ENCODE peak calls at places on chromosomes 1 and 21, in six cellular contexts. M is stimulated activated CD4-positive, alpha-beta T cell treated with anti-CD3 and anti-CD28 coated beads, Interleukin-1b, Interleukin-23, amount 100 ng/mL, for 48 hours; H is fibroblast of villous mesenchyme; Q is A172; U is fibroblast of pulmonary artery; V is Right ventricle myocardium superior. S is an unnamed sample.

GRCh38 chr1:37954316-37954971 is 7.6 kb upstream of the INPP5B start:
- DNase-seq in V (no peak), Q (no peak), M (no peak), H (no peak), U (no peak), S (no peak)

GRCh38 chr1:229570891-229571516 is 12.5 kb upstream of the ABCB10 start:
- DNase-seq in H (no peak), U (no peak), M (no peak), V (no peak), Q (no peak), S (no peak)

GRCh38 chr1:6384962-6385672 is 8.4 kb downstream of the ACOT7 start:
- DNase-seq in U (peak; percentile 51), M (no peak), V (peak; percentile 73), Q (no peak), H (no peak), S (peak; percentile 84)

GRCh38 chr21:27700974-27701614 is 734.2 kb upstream of the ADAMTS5 start:
- DNase-seq in U (peak; percentile 91), Q (peak; percentile 81), H (peak; percentile 90), V (peak; percentile 86), M (peak; percentile 57), S (peak; percentile 74)

GRCh38 chr1:26376050-26376449 is 3.5 kb upstream of the ZNF683 start:
- DNase-seq in Q (no peak), V (no peak), H (no peak), M (no peak), U (no peak), S (no peak)

GRCh38 chr1:7549693-7550161 is 221.4 kb upstream of the VAMP3 start:
- DNase-seq in U (peak; percentile 16), Q (peak; percentile 62), V (no peak), H (no peak), M (peak; percentile 64), S (peak; percentile 53)

GRCh38 chr1:93437976-93438605 is 9.8 kb upstream of the FNBP1L start:
- DNase-seq in Q (peak; percentile 45), U (peak; percentile 80), M (no peak), V (no peak), H (peak; percentile 68), S (no peak)

GRCh38 chr1:223479261-223479660 is 86.0 kb downstream of the CCDC185 start:
- DNase-seq in H (no peak), M (no peak), U (no peak), V (no peak), Q (no peak), S (no peak)

GRCh38 chr1:167301355-167301754 is 80.7 kb downstream of the POU2F1 start:
- DNase-seq in Q (no peak), U (no peak), M (no peak), V (no peak), H (no peak), S (no peak)

GRCh38 chr1:195733408-195733807 is 874.8 kb downstream of the KCNT2 start:
- DNase-seq in H (no peak), V (no peak), Q (no peak), M (no peak), U (no peak), S (no peak)

GRCh38 chr1:12275370-12275769 is 45.5 kb downstream of the VPS13D start:
- DNase-seq in M (peak; percentile 35), Q (no peak), H (peak; percentile 25), U (peak; percentile 41), V (peak; percentile 47), S (peak; percentile 24)

GRCh38 chr1:17561252-17561558 is 21.7 kb downstream of the ARHGEF10L start:
- DNase-seq in M (no peak), Q (peak; percentile 30), V (no peak), H (no peak), U (no peak), S (no peak)

GRCh38 chr1:148318123-148318899 is 164.8 kb downstream of the PPIAL4G start:
- DNase-seq in V (peak; percentile 66), Q (no peak), U (peak; percentile 36), H (peak; percentile 4), M (peak; percentile 80), S (no peak)

GRCh38 chr1:43549921-43550597 is 19.4 kb downstream of the PTPRF start:
- DNase-seq in H (no peak), Q (no peak), M (no peak), V (no peak), U (no peak), S (no peak)

GRCh38 chr1:199752688-199753027 is 274.9 kb upstream of the NR5A2 start:
- DNase-seq in M (no peak), H (no peak), U (no peak), Q (no peak), V (no peak), S (no peak)

GRCh38 chr1:36118396-36118795 is 6.6 kb downstream of the COL8A2 start:
- DNase-seq in H (peak; percentile 42), M (no peak), V (no peak), U (no peak), Q (no peak), S (no peak)

GRCh38 chr1:54986025-54986424 is 5.6 kb downstream of the TMEM61 start:
- DNase-seq in Q (no peak), U (no peak), M (no peak), H (no peak), V (no peak), S (no peak)

GRCh38 chr1:213060836-213061235 is 9.8 kb downstream of the RPS6KC1 start:
- DNase-seq in Q (no peak), M (no peak), V (no peak), U (no peak), H (no peak), S (no peak)

GRCh38 chr1:196608401-196609113 is at the start of gene KCNT2:
- DNase-seq in U (peak; percentile 62), M (no peak), H (peak; percentile 20), V (peak; percentile 76), Q (peak; percentile 43), S (peak; percentile 58)

GRCh38 chr1:28249013-28249870 is 10.1 kb upstream of the SESN2 start:
- DNase-seq in H (peak; percentile 78), V (peak; percentile 81), M (peak; percentile 47), U (peak; percentile 77), Q (peak; percentile 43), S (peak; percentile 82)

GRCh38 chr1:20115479-20115878 is 3.9 kb downstream of the PLA2G2D start:
- DNase-seq in U (no peak), Q (no peak), V (no peak), H (no peak), M (no peak), S (no peak)

GRCh38 chr1:10588640-10589039 is 113.9 kb downstream of the PEX14 start:
- DNase-seq in V (no peak), U (no peak), H (no peak), Q (no peak), M (no peak), S (no peak)

GRCh38 chr1:243367314-243367713 is 111.5 kb downstream of the SDCCAG8 start:
- DNase-seq in U (no peak), M (no peak), V (no peak), H (no peak), Q (no peak), S (no peak)

GRCh38 chr1:205435904-205436573 is 14.2 kb upstream of the LEMD1 start:
- DNase-seq in Q (no peak), U (no peak), H (no peak), V (no peak), M (no peak), S (no peak)

GRCh38 chr1:101239095-101240040 is 2.5 kb downstream of the S1PR1 start:
- DNase-seq in Q (no peak), U (no peak), V (no peak), M (peak; percentile 66), H (no peak), S (peak; percentile 45)

GRCh38 chr1:19338323-19338762 is 26.2 kb downstream of the SLC66A1 start:
- DNase-seq in U (no peak), H (peak; percentile 18), Q (no peak), M (no peak), V (peak; percentile 41), S (no peak)

GRCh38 chr1:29708818-29709710 is 472.7 kb downstream of the PTPRU start:
- DNase-seq in H (peak; percentile 44), Q (peak; percentile 74), U (peak; percentile 74), V (no peak), M (no peak), S (peak; percentile 79)

GRCh38 chr1:62398377-62398776 is 38.5 kb upstream of the USP1 start:
- DNase-seq in Q (peak; percentile 67), U (peak; percentile 18), M (no peak), V (no peak), H (peak; percentile 28), S (no peak)

S was measured in MG63.